ENCODE peak calls at places on chromosomes 7 and 10, in six cellular contexts. M is ovary, N is IMR-90, E is PC-9, P is hepatocyte, F is cardiac muscle cell. B is an unnamed sample. For H3K36me3, the result is how much of the 10 kb centered on the place peaks cover.

GRCh38 chr7:125098377-125098970 is 168.8 kb upstream of the POT1 start:
- DNase-seq in M (no peak), N (no peak), E (no peak), P (no peak), F (no peak), B (no peak)

GRCh38 chr7:157526604-157527003 is 189.8 kb downstream of the DNAJB6 start:
- DNase-seq in M (no peak), N (no peak), E (no peak), P (no peak), F (no peak), B (no peak)

GRCh38 chr10:52216852-52217251 is 97.2 kb upstream of the DKK1 start:
- DNase-seq in M (no peak), N (peak), E (no peak), P (peak), F (no peak), B (no peak)

GRCh38 chr7:1346533-1346805 is 112.8 kb downstream of the MICALL2 start:
- DNase-seq in M (no peak), N (no peak), E (no peak), P (no peak), F (no peak), B (no peak)

GRCh38 chr10:97743169-97743945 is 6.4 kb downstream of the ZFYVE27 start:
- DNase-seq in M (no peak), N (no peak), E (no peak), P (no peak), F (no peak), B (no peak)

GRCh38 chr7:92834661-92835139 is 1.7 kb downstream of the CDK6 start:
- DNase-seq in M (no peak), N (no peak), E (peak), P (peak), F (peak), B (peak)

GRCh38 chr10:103053659-103054581 is 135.8 kb downstream of the CNNM2 start:
- DNase-seq in M (peak), N (peak), E (no peak), P (peak), F (peak), B (peak)

GRCh38 chr7:152402384-152403250 is 33.2 kb downstream of the KMT2C start:
- DNase-seq in M (no peak), N (peak), E (no peak), P (no peak), F (no peak), B (no peak)

GRCh38 chr10:6228647-6229046 is 25.9 kb downstream of the PFKFB3 start:
- DNase-seq in M (no peak), N (no peak), E (no peak), P (no peak), F (no peak), B (no peak)

GRCh38 chr10:84149854-84150253 is 10.5 kb downstream of the GHITM start:
- DNase-seq in M (no peak), N (no peak), E (no peak), P (no peak), F (no peak), B (no peak)

GRCh38 chr10:48464121-48464870 is 140.6 kb downstream of the ARHGAP22 start:
- DNase-seq in M (no peak), N (no peak), E (no peak), P (no peak), F (no peak), B (no peak)

GRCh38 chr10:104297697-104298660 is 29.0 kb downstream of the GSTO2 start:
- DNase-seq in M (no peak), N (peak), E (no peak), P (no peak), F (peak), B (no peak)

GRCh38 chr10:60372436-60372835 is 17.2 kb downstream of the ANK3 start:
- DNase-seq in M (no peak), N (no peak), E (no peak), P (no peak), F (no peak), B (no peak)

GRCh38 chr10:19775286-19775685 is 40.9 kb upstream of the PLXDC2 start:
- DNase-seq in M (no peak), N (no peak), E (no peak), P (no peak), F (no peak), B (no peak)

GRCh38 chr10:103124420-103125096 is 68.5 kb downstream of the NT5C2 start:
- DNase-seq in M (no peak), N (no peak), E (no peak), P (no peak), F (no peak), B (no peak)

GRCh38 chr10:47207894-47208469 is 92.0 kb upstream of the GDF10 start:
- DNase-seq in M (no peak), N (no peak), E (no peak), P (no peak), F (peak), B (no peak)

GRCh38 chr10:18437486-18437885 is 213.9 kb downstream of the NSUN6 start:
- DNase-seq in M (no peak), N (peak), E (no peak), P (no peak), F (no peak), B (no peak)

GRCh38 chr7:150435390-150436073 is 14.9 kb upstream of the GIMAP8 start:
- DNase-seq in M (no peak), N (no peak), E (no peak), P (no peak), F (no peak), B (no peak)

GRCh38 chr10:67005981-67006380 is 80.1 kb downstream of the LRRTM3 start:
- DNase-seq in M (no peak), N (no peak), E (no peak), P (no peak), F (peak), B (no peak)

GRCh38 chr7:11702938-11703337 is 129.1 kb downstream of the THSD7A start:
- DNase-seq in M (no peak), N (no peak), E (no peak), P (no peak), F (no peak), B (no peak)

GRCh38 chr10:48453451-48454301 is 147.2 kb downstream of the MAPK8 start:
- DNase-seq in M (no peak), N (no peak), E (no peak), P (no peak), F (no peak), B (no peak)

GRCh38 chr7:142485617-142486226 is 227.9 kb upstream of the PRSS58 start:
- DNase-seq in M (no peak), N (no peak), E (no peak), P (no peak), F (no peak), B (no peak)

GRCh38 chr7:139708541-139708940 is 69.3 kb downstream of the HIPK2 start:
- DNase-seq in M (no peak), N (no peak), E (no peak), P (no peak), F (no peak), B (no peak)

GRCh38 chr10:74194999-74195398 is 44.0 kb downstream of the ADK start:
- DNase-seq in M (no peak), N (peak), E (no peak), P (no peak), F (no peak), B (no peak)

GRCh38 chr7:109003742-109004141 is 434.1 kb downstream of the DNAJB9 start:
- DNase-seq in M (no peak), N (no peak), E (no peak), P (peak), F (no peak), B (no peak)

GRCh38 chr10:121928528-121928884 is 675 bp upstream of the ATE1 start:
- DNase-seq in M (no peak), N (peak), E (no peak), P (no peak), F (no peak), B (no peak)

GRCh38 chr7:94324380-94325120 is 70.1 kb upstream of the COL1A2 start:
- DNase-seq in M (no peak), N (peak), E (no peak), P (peak), F (no peak), B (no peak)

GRCh38 chr7:151454932-151455530 is 15.1 kb upstream of the CRYGN start:
- DNase-seq in M (no peak), N (no peak), E (no peak), P (no peak), F (no peak), B (no peak)

GRCh38 chr7:157651366-157652160 is 314.8 kb downstream of the DNAJB6 start:
- DNase-seq in M (no peak), N (no peak), E (no peak), P (no peak), F (no peak), B (no peak)

GRCh38 chr10:103553743-103554487 is 60.4 kb downstream of the NEURL1 start:
- DNase-seq in M (no peak), N (no peak), E (no peak), P (no peak), F (no peak), B (no peak)

GRCh38 chr7:82429408-82429807 is 14.2 kb downstream of the CACNA2D1 start:
- DNase-seq in M (no peak), N (no peak), E (no peak), P (no peak), F (no peak), B (no peak)

GRCh38 chr7:82428186-82428961 is 15.2 kb downstream of the CACNA2D1 start:
- DNase-seq in M (no peak), N (peak), E (no peak), P (no peak), F (no peak), B (no peak)

GRCh38 chr7:82433507-82433906 is 10.1 kb downstream of the CACNA2D1 start:
- DNase-seq in M (no peak), N (no peak), E (no peak), P (no peak), F (no peak), B (no peak)

GRCh38 chr7:82434275-82435022 is 9.1 kb downstream of the CACNA2D1 start:
- DNase-seq in M (no peak), N (no peak), E (no peak), P (no peak), F (no peak), B (no peak)

GRCh38 chr7:82430518-82431465 is 12.8 kb downstream of the CACNA2D1 start:
- DNase-seq in M (no peak), N (peak), E (no peak), P (no peak), F (no peak), B (no peak)
- H3K36me3 ChIP-seq in M (under half), N (under half), E (under half), P (under half), F (under half), B (under half)

DNA sequence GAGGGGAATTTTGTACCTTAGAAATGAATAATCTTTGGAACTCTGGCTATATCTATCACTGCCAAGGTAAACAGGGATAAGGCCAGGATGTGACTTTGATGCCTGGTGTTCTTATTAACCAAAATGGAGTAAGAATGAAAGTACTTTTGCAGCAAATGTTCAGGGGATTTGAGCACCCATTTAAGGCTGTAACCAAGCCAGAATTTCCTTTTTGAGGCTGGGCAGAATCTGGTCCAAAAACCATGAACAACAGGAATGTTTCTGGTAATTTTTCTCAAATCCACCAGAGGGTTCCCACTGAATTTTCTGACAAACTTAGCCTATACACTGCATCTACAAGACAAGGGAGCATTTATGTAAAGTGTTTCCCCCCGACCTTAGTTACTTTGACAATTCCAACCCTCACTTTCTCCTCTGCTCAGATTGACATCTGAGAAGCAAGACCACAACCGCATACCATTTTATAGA is 120.6 kb downstream of the BAMBI start:
- DNase-seq in M (no peak), N (no peak), E (no peak), P (no peak), F (no peak), B (no peak)
- TF ChIP-seq CTCF in M (no peak), N (no peak), E (no peak), P (no peak), F (peak), B (no peak)

DNA sequence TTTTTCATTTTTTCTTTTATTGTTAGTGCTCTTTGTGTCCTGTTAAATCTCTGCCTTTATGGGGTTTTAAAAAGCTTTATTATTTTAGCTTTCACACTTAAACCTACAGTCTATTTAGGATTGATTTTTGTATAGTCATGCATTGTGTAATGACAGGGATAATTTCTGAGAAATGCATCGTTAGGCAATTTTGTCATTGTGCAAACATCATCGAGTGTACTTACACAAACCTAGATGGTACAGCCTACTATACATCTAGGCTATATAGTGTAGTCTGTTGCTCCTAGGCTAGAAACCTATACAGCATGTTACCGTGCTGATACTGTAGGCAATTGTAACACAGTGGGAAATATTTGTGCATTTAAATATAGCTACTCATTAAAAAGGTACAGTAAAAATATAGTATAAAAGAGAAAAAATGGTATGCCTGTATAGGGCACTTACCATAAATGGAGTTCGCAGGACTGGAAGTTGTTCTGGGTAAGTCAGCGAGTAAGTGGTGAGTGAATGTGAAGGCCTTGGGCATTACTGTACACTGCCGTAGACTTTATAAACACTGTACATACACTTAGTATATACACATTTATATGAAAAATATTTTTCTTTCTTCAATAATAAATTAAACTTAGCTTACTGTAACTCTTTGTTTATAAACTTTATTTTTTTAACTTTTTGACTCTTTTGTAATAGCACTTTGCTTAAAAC is 16.0 kb downstream of the UBE2D1 start:
- DNase-seq in M (no peak), N (peak), E (no peak), P (no peak), F (no peak), B (no peak)
- H3K27ac ChIP-seq in M (no peak), N (no peak), E (peak), P (no peak), F (no peak), B (no peak)

GRCh38 chr7:134720091-134720935 is 59.1 kb upstream of the CALD1 start:
- DNase-seq in M (no peak), N (peak), E (no peak), P (no peak), F (no peak), B (no peak)
- H3K36me3 ChIP-seq in M (under half), N (under half), E (under half), P (under half), F (under half), B (under half)

DNA sequence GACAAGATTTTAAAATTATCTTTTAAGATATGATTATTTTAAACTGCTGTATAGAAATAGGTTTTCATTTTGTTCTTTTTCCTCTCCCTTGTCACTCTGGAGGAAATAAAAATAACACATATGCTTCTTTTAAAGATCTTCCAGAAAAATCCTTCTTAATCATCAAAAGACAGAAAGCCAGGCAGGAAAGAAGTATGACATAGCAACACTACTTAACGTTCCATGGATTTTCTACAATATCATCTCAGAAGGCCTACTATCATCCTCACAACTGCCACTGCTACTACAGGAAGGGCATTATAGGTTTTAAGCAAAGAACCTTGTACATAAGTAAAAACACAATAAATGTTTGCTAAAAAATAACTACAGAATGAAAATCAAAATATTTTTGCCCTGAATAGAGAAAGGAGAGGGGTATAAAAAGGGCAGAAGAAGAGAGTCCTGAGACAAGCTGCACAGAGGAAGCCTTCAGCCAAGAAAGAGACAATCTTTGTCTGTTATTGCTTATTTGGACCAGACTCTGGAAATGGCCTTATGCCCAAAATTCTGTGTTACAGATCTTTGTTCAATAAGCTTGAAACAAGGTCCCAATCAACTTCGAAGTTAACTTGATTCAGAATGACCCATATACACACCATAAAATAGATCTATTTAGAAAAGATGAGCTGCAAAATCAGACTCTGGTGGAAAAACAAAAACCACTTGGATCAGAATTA is 67.8 kb downstream of the ABI1 start:
- DNase-seq in M (no peak), N (no peak), E (no peak), P (no peak), F (no peak), B (no peak)
- TF ChIP-seq CTCF in M (no peak), N (no peak), E (no peak), P (no peak), F (no peak), B (no peak)

GRCh38 chr10:123863721-123864432 is 27.7 kb downstream of the CPXM2 start:
- DNase-seq in M (no peak), N (no peak), E (no peak), P (no peak), F (no peak), B (no peak)
- H3K27ac ChIP-seq in M (no peak), N (no peak), E (no peak), P (no peak), F (no peak), B (no peak)

GRCh38 chr10:13412894-13413293 is 64.8 kb upstream of the SEPHS1 start:
- DNase-seq in M (no peak), N (no peak), E (no peak), P (no peak), F (no peak), B (no peak)

GRCh38 chr10:13416760-13417159 is 68.7 kb upstream of the SEPHS1 start:
- DNase-seq in M (no peak), N (no peak), E (no peak), P (no peak), F (no peak), B (no peak)

GRCh38 chr10:13417459-13418126 is 69.5 kb upstream of the SEPHS1 start:
- DNase-seq in M (no peak), N (no peak), E (no peak), P (peak), F (no peak), B (no peak)

GRCh38 chr10:13414137-13414536 is 66.0 kb upstream of the SEPHS1 start:
- DNase-seq in M (no peak), N (no peak), E (no peak), P (no peak), F (no peak), B (no peak)

GRCh38 chr10:13414855-13415254 is 66.8 kb upstream of the SEPHS1 start:
- DNase-seq in M (no peak), N (no peak), E (no peak), P (peak), F (peak), B (no peak)
- H3K36me3 ChIP-seq in M (under half), N (under half), E (under half), P (under half), F (under half), B (under half)

DNA sequence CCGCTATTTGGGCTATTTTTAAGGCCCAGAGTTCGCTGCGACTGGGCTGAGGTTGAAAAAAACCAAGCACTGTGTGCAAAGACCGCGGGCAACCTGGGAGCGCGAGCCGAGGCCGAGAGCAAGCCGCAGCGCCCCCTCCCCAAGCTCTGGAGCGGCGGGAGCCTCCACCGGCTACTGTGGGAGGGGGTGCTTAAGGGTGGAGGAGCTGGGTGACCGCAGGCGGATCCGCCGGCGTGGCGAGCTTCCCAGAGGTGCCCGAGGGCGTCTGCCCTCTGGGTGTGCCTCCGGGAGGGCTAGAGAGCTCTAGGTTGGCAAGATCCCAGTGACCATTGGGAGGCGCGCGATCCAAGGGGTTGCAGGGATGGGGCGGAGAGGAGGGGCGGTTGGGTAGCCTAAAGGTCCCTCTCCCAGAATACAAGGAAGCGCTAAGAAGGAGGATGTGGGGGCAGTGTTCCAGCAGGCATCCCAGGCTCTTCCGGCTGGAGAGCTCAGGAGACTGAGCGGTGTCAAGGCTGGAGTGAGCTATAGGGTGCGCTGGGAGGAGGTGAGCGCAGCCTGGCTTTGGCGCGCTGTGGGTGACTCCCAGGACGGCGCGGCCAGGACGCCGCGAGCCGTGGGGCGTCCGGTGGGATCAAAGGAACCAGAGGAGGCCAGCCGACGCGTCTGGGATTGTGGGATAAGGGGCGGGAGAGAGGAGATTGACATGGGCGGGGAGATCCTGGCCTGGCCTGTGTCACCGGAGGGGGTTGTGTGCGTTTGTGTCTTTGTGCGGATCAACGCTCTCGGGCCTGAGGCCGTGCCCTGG is 8.0 kb downstream of the DLX5 start:
- DNase-seq in M (no peak), N (no peak), E (no peak), P (peak), F (no peak), B (no peak)
- TF ChIP-seq CTCF in M (no peak), N (no peak), E (no peak), P (no peak), F (no peak), B (no peak)

GRCh38 chr7:99679032-99679399 is 780 bp downstream of the CYP3A5 start:
- DNase-seq in M (no peak), N (peak), E (peak), P (peak), F (no peak), B (peak)
- H3K27ac ChIP-seq in M (no peak), N (no peak), E (peak), P (peak), F (no peak), B (peak)